ENCODE peak calls at places on chromosomes 4 and X, in five cellular contexts. L, G, V, J and E are unnamed samples.

GRCh38 chr4:109648997-109649575 is 54.2 kb downstream of the CASP6 start:
- DNase-seq in L (no peak), G (no peak), V (no peak), J (no peak), E (no peak)

GRCh38 chr4:146637853-146638800 is 566 bp upstream of the POU4F2 start:
- DNase-seq in L (no peak), G (no peak), V (no peak), J (no peak), E (no peak)

GRCh38 chr4:74206088-74206826 is 48.3 kb downstream of the MTHFD2L start:
- DNase-seq in L (no peak), G (no peak), V (peak; percentile 40), J (no peak), E (no peak)

GRCh38 chr4:80309301-80310004 is 26.1 kb upstream of the CFAP299 start:
- DNase-seq in L (no peak), G (no peak), V (no peak), J (no peak), E (no peak)

GRCh38 chrX:103954259-103954658 is 8.2 kb upstream of the TMSB15B start:
- DNase-seq in L (peak; percentile 34), G (no peak), V (no peak), J (no peak), E (no peak)

GRCh38 chr4:156568479-156568878 is 403.1 kb downstream of the PDGFC start:
- DNase-seq in L (no peak), G (no peak), V (no peak), J (no peak), E (no peak)

GRCh38 chr4:90174622-90175023 is 47.4 kb downstream of the CCSER1 start:
- DNase-seq in L (no peak), G (no peak), V (peak; percentile 23), J (no peak), E (peak; percentile 33)

GRCh38 chrX:77003956-77004355 is 443.2 kb upstream of the FGF16 start:
- DNase-seq in L (no peak), G (no peak), V (no peak), J (no peak), E (no peak)

GRCh38 chr4:121182296-121182695 is 18.2 kb upstream of the TNIP3 start:
- DNase-seq in L (no peak), G (no peak), V (peak; percentile 62), J (no peak), E (no peak)

GRCh38 chrX:78747471-78747870 is at the start of gene LPAR4:
- DNase-seq in L (no peak), G (no peak), V (no peak), J (no peak), E (no peak)

GRCh38 chrX:81304545-81304944 is 102.6 kb downstream of the SH3BGRL start:
- DNase-seq in L (no peak), G (no peak), V (peak; percentile 50), J (no peak), E (no peak)

GRCh38 chr4:151644625-151645024 is 116.2 kb downstream of the GATB start:
- DNase-seq in L (no peak), G (no peak), V (peak; percentile 82), J (no peak), E (no peak)

GRCh38 chrX:9163153-9163790 is 129.3 kb upstream of the FAM9B start:
- DNase-seq in L (no peak), G (no peak), V (no peak), J (no peak), E (no peak)

GRCh38 chr4:7843831-7844230 is 95.8 kb downstream of the AFAP1 start:
- DNase-seq in L (no peak), G (no peak), V (no peak), J (no peak), E (no peak)

GRCh38 chr4:73869130-73870055 is at the start of gene CXCL1:
- DNase-seq in L (peak; percentile 80), G (no peak), V (no peak), J (no peak), E (peak; percentile 50)

GRCh38 chr4:129602447-129602846 is 506.5 kb downstream of the C4orf33 start:
- DNase-seq in L (no peak), G (no peak), V (no peak), J (no peak), E (no peak)

GRCh38 chr4:610411-611261 is 14.7 kb upstream of the PDE6B start:
- DNase-seq in L (no peak), G (no peak), V (no peak), J (no peak), E (no peak)

GRCh38 chrX:139202742-139203410 is 327.7 kb upstream of the F9 start:
- DNase-seq in L (peak; percentile 61), G (no peak), V (no peak), J (no peak), E (no peak)

GRCh38 chrX:19193584-19193983 is 71.3 kb upstream of the ADGRG2 start:
- DNase-seq in L (no peak), G (no peak), V (no peak), J (no peak), E (no peak)

GRCh38 chr4:2067446-2068197 is 8.5 kb downstream of the NAT8L start:
- DNase-seq in L (peak; percentile 56), G (no peak), V (no peak), J (no peak), E (no peak)

GRCh38 chr4:100574607-100575006 is 56.8 kb upstream of the EMCN start:
- DNase-seq in L (no peak), G (no peak), V (no peak), J (no peak), E (no peak)

GRCh38 chr4:1246111-1246881 is 2.6 kb downstream of the CTBP1 start:
- DNase-seq in L (peak; percentile 78), G (no peak), V (peak; percentile 72), J (no peak), E (no peak)

GRCh38 chrX:50813843-50814661 is at the start of gene SHROOM4:
- DNase-seq in L (peak; percentile 86), G (no peak), V (no peak), J (no peak), E (peak; percentile 28)

GRCh38 chrX:94831364-94831763 is 1157.4 kb downstream of the FAM133A start:
- DNase-seq in L (no peak), G (no peak), V (peak; percentile 61), J (no peak), E (no peak)

GRCh38 chr4:106746451-106746850 is 289.7 kb downstream of the DKK2 start:
- DNase-seq in L (no peak), G (no peak), V (no peak), J (no peak), E (no peak)

GRCh38 chrX:40060356-40060845 is 37.4 kb downstream of the BCOR start:
- DNase-seq in L (no peak), G (no peak), V (no peak), J (no peak), E (no peak)

GRCh38 chrX:38935561-38935960 is 134.3 kb downstream of the MID1IP1 start:
- DNase-seq in L (no peak), G (no peak), V (no peak), J (no peak), E (no peak)

GRCh38 chrX:79375340-79375739 is 8.2 kb upstream of the ITM2A start:
- DNase-seq in L (no peak), G (no peak), V (no peak), J (no peak), E (no peak)

GRCh38 chr4:3082915-3083515 is 8.5 kb downstream of the HTT start:
- DNase-seq in L (no peak), G (no peak), V (no peak), J (no peak), E (no peak)

GRCh38 chr4:26748805-26749204 is 111.8 kb upstream of the STIM2 start:
- DNase-seq in L (no peak), G (no peak), V (peak; percentile 61), J (no peak), E (no peak)

GRCh38 chrX:17596051-17596450 is 141.2 kb upstream of the SCML1 start:
- DNase-seq in L (no peak), G (no peak), V (no peak), J (no peak), E (no peak)

DNA sequence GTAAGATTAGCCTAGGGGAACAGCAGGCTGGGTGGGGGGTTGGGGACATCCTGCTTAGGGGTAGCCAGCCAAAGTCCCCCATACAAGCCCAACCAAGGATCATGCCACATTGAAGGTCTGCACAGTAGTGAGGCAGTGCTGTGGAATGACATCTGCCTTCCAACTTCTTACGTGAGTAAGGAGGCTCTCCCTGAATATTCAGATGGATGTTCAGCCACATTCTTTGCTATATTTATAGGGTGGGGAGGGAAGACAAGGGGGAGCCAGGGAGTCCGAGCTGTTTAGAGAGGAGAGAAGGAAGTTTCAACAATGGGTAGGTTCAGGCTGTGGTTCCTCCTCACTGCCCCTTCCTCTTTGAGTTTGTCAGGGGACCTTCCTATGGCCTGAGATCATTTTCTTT is 29.7 kb downstream of the MSN start:
- DNase-seq in L (no peak), G (no peak), V (peak; percentile 49), J (no peak), E (no peak)
- H3K4me1 ChIP-seq in L (peaks cover 36% of the 10 kb centered on the region), G (peaks cover 3% of the 10 kb centered on the region), V (peaks cover 96% of the 10 kb centered on the region), J (peaks cover 89% of the 10 kb centered on the region), E (no peaks in the 10 kb centered on the region)

DNA sequence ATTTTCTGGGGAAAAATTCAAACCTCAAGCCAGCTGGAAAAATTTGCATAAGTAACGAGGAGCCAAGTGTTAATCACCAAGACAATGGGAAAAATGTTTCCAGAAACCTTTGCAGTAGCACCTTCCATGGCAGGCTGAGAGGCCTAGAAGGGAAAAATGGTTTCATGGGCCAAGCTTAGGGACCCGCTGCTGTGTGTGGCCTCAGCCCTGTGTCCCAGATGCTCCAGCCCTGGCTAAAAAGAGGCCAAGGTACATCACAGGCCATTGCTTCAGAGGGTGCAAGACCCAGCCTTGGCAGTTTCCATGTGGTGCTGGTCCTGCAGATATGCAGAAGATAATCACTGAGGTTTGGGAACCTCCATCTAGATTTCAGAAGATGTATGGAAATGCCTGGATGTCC is 98.3 kb upstream of the NWD2 start:
- DNase-seq in L (no peak), G (no peak), V (no peak), J (no peak), E (no peak)
- H3K4me1 ChIP-seq in L (no peaks in the 10 kb centered on the region), G (no peaks in the 10 kb centered on the region), V (no peaks in the 10 kb centered on the region), J (no peaks in the 10 kb centered on the region), E (no peaks in the 10 kb centered on the region)

DNA sequence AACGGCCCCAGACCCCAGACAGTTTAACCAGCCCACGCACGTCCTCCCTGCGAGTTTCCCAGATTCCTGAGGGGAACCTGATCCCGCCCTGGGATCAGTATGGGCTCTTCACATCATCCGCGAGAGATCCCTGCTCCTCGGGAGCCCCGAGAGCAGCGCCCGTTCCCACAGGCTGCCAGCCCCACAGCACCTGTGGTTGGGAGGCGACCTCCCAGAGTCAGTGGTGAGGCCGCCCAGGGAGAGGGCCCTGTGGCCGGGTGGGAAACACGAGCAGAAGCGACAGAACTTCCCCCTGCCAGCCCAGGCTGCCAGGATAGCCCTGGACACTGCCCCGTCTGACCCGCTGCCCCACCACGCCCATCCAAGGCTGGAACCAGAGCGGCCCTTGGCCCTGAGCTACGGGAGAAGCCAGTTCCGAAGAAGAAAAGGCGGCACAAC is 32.8 kb downstream of the TSC22D3 start:
- DNase-seq in L (peak; percentile 80), G (no peak), V (no peak), J (no peak), E (peak; percentile 42)
- H3K4me1 ChIP-seq in L (peaks cover 33% of the 10 kb centered on the region), G (peaks cover 14% of the 10 kb centered on the region), V (no peaks in the 10 kb centered on the region), J (peaks cover 44% of the 10 kb centered on the region), E (peaks cover 77% of the 10 kb centered on the region)

GRCh38 chr4:40157444-40157843 is 39.4 kb upstream of the RHOH start:
- DNase-seq in L (no peak), G (no peak), V (no peak), J (no peak), E (no peak)

GRCh38 chr4:40149960-40150385 is 46.9 kb upstream of the RHOH start:
- DNase-seq in L (no peak), G (peak; percentile 85), V (peak; percentile 94), J (peak; percentile 51), E (peak; percentile 76)

GRCh38 chr4:40150932-40151331 is 45.9 kb upstream of the RHOH start:
- DNase-seq in L (no peak), G (no peak), V (no peak), J (no peak), E (no peak)

GRCh38 chr4:40152642-40153041 is 44.2 kb upstream of the RHOH start:
- DNase-seq in L (no peak), G (peak; percentile 37), V (no peak), J (no peak), E (no peak)
- H3K4me1 ChIP-seq in L (no peaks in the 10 kb centered on the region), G (no peaks in the 10 kb centered on the region), V (peaks cover 43% of the 10 kb centered on the region), J (peaks cover 20% of the 10 kb centered on the region), E (no peaks in the 10 kb centered on the region)